ENCODE peak calls at places on chromosomes 7 and 10, in nine cellular contexts. One of them, this sample, is unnamed.

GRCh38 chr7:66267249-66267648 is 62.1 kb downstream of the TPST1 start:
- DNase-seq in neuronal stem cell: no peak
- DNase-seq in ovary: peak; percentile 78
- DNase-seq in tibial nerve: no peak
- DNase-seq in tibial artery: peak; percentile 74
- DNase-seq in psoas muscle: no peak
- DNase-seq in body of pancreas: peak; percentile 17
- DNase-seq in HFF-Myc: no peak
- DNase-seq in mammary epithelial cell: peak; percentile 74
- DNase-seq in this sample: peak; percentile 89

GRCh38 chr10:794382-794956 is 105.0 kb upstream of the DIP2C start:
- DNase-seq in HFF-Myc: no peak
- DNase-seq in neuronal stem cell: no peak
- DNase-seq in body of pancreas: no peak
- DNase-seq in tibial nerve: peak; percentile 1
- DNase-seq in mammary epithelial cell: no peak
- DNase-seq in tibial artery: peak; percentile 2
- DNase-seq in ovary: no peak
- DNase-seq in psoas muscle: no peak
- DNase-seq in this sample: no peak

GRCh38 chr10:79142064-79142491 is 73.3 kb downstream of the ZMIZ1 start:
- DNase-seq in tibial nerve: no peak
- DNase-seq in mammary epithelial cell: no peak
- DNase-seq in tibial artery: peak; percentile 79
- DNase-seq in psoas muscle: peak; percentile 63
- DNase-seq in HFF-Myc: no peak
- DNase-seq in ovary: peak; percentile 74
- DNase-seq in body of pancreas: no peak
- DNase-seq in neuronal stem cell: no peak
- DNase-seq in this sample: no peak

GRCh38 chr7:132655071-132655761 is 78.9 kb upstream of the PLXNA4 start:
- DNase-seq in mammary epithelial cell: no peak
- DNase-seq in tibial nerve: peak; percentile 22
- DNase-seq in psoas muscle: peak; percentile 33
- DNase-seq in neuronal stem cell: no peak
- DNase-seq in ovary: no peak
- DNase-seq in HFF-Myc: no peak
- DNase-seq in body of pancreas: peak; percentile 32
- DNase-seq in tibial artery: peak; percentile 57
- DNase-seq in this sample: no peak

GRCh38 chr10:17428616-17429097 is 25.7 kb downstream of the ST8SIA6 start:
- DNase-seq in tibial nerve: no peak
- DNase-seq in HFF-Myc: no peak
- DNase-seq in psoas muscle: no peak
- DNase-seq in tibial artery: no peak
- DNase-seq in ovary: no peak
- DNase-seq in neuronal stem cell: no peak
- DNase-seq in mammary epithelial cell: no peak
- DNase-seq in body of pancreas: no peak
- DNase-seq in this sample: no peak

GRCh38 chr7:107563072-107563760 is 504 bp downstream of the COG5 start:
- DNase-seq in body of pancreas: peak; percentile 77
- DNase-seq in mammary epithelial cell: no peak
- DNase-seq in psoas muscle: no peak
- DNase-seq in HFF-Myc: no peak
- DNase-seq in tibial nerve: no peak
- DNase-seq in tibial artery: peak; percentile 55
- DNase-seq in neuronal stem cell: no peak
- DNase-seq in ovary: no peak
- DNase-seq in this sample: no peak

GRCh38 chr7:56471811-56472210 is 355.6 kb upstream of the NUPR2 start:
- DNase-seq in psoas muscle: no peak
- DNase-seq in HFF-Myc: no peak
- DNase-seq in body of pancreas: no peak
- DNase-seq in mammary epithelial cell: no peak
- DNase-seq in tibial artery: no peak
- DNase-seq in ovary: no peak
- DNase-seq in neuronal stem cell: no peak
- DNase-seq in tibial nerve: no peak
- DNase-seq in this sample: no peak

GRCh38 chr7:43570688-43571365 is 12.1 kb upstream of the STK17A start:
- DNase-seq in tibial nerve: no peak
- DNase-seq in ovary: no peak
- DNase-seq in body of pancreas: no peak
- DNase-seq in tibial artery: no peak
- DNase-seq in neuronal stem cell: no peak
- DNase-seq in psoas muscle: no peak
- DNase-seq in HFF-Myc: no peak
- DNase-seq in mammary epithelial cell: peak; percentile 65
- DNase-seq in this sample: no peak

GRCh38 chr10:5963071-5963470 is 14.3 kb downstream of the IL15RA start:
- DNase-seq in psoas muscle: no peak
- DNase-seq in neuronal stem cell: no peak
- DNase-seq in ovary: no peak
- DNase-seq in tibial artery: no peak
- DNase-seq in tibial nerve: no peak
- DNase-seq in body of pancreas: no peak
- DNase-seq in mammary epithelial cell: no peak
- DNase-seq in HFF-Myc: no peak
- DNase-seq in this sample: no peak

GRCh38 chr10:115988380-115988779 is 284.6 kb downstream of the GFRA1 start:
- DNase-seq in mammary epithelial cell: no peak
- DNase-seq in psoas muscle: no peak
- DNase-seq in body of pancreas: no peak
- DNase-seq in HFF-Myc: no peak
- DNase-seq in tibial nerve: no peak
- DNase-seq in tibial artery: no peak
- DNase-seq in ovary: no peak
- DNase-seq in neuronal stem cell: no peak
- DNase-seq in this sample: no peak

GRCh38 chr7:121494531-121494930 is 98.4 kb upstream of the FAM3C start:
- DNase-seq in tibial artery: no peak
- DNase-seq in tibial nerve: no peak
- DNase-seq in neuronal stem cell: no peak
- DNase-seq in ovary: no peak
- DNase-seq in psoas muscle: no peak
- DNase-seq in mammary epithelial cell: no peak
- DNase-seq in body of pancreas: no peak
- DNase-seq in HFF-Myc: no peak
- DNase-seq in this sample: no peak

DNA sequence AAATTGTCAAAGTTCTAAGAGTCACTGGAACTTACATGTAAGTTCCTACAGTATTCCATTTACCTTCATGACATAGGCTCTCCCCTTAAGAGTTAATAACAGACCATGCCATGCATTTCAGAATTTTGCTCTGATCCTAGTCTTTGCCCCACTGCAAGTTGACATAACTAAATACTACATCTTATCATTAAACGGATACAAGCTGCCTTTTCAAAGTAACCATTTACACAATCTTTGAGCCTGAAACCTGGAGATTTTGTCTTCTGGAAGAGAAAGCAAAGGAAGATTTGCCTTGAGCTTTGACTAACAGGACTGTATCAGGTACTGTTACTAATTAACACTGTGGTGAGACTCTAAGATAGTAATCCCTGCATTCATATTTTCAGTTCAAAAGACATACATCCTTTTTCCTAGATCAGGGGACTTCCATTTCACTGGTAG is 9.3 kb upstream of the AKR1D1 start:
- DNase-seq in body of pancreas: no peak
- DNase-seq in mammary epithelial cell: no peak
- DNase-seq in tibial nerve: no peak
- DNase-seq in neuronal stem cell: no peak
- DNase-seq in HFF-Myc: no peak
- DNase-seq in psoas muscle: no peak
- DNase-seq in ovary: no peak
- DNase-seq in tibial artery: no peak
- DNase-seq in this sample: no peak
- H3K4me3 ChIP-seq in body of pancreas: no peak overlapping the region
- H3K4me3 ChIP-seq in mammary epithelial cell: no peak overlapping the region
- H3K4me3 ChIP-seq in tibial nerve: no peak overlapping the region
- H3K4me3 ChIP-seq in neuronal stem cell: no peak overlapping the region
- H3K4me3 ChIP-seq in HFF-Myc: no peak overlapping the region
- H3K4me3 ChIP-seq in psoas muscle: no peak overlapping the region
- H3K4me3 ChIP-seq in ovary: no peak overlapping the region
- H3K4me3 ChIP-seq in tibial artery: no peak overlapping the region
- H3K4me3 ChIP-seq in this sample: no peak overlapping the region

DNA sequence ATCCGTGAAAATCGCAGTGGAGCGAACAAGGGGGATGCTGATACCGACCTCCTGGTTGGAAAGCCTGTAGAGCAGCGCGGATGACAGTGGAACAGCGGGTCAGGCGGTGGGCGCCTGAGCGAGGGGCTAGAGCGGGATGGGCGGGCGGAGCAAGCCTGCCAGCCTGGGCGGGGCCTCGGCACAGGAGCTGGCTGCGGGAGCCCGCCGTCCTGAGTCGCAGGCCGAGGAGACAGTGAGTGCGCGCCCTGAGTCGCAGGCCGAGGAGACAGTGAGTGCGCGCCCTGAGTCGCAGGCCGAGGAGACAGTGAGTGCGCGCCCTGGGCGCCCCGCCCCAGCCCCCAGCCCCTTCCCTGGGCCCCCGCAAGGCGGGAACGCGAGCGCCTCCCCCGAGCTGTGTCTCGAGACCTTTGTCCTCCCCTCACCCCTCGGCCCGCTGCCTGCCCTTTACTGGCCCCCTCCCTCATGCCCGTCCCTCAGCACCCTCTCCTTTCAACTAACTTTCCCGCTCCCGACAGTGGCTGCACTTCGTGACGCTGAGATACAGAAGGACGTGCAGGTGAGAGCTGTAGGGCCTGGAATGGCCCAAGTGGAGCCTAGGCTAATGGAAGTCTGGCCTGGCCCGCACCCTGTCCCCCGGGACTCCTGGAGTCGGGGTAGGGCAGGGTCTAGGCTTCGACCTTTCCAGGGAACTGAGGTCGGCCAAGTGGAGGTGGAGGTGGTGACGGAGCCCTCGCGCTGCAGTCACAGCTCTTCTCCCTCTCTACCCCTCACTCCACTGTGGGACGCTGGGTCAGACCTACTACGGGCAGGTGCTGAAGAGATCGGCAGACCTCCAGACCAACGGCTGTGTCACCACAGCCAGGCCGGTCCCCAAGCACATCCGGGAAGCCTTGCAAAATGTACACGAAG is at the start of gene AS3MT:
- DNase-seq in body of pancreas: peak; percentile 53
- DNase-seq in ovary: peak; percentile 52
- DNase-seq in tibial nerve: no peak
- DNase-seq in HFF-Myc: no peak
- DNase-seq in neuronal stem cell: peak; percentile 63
- DNase-seq in psoas muscle: peak; percentile 31
- DNase-seq in mammary epithelial cell: no peak
- DNase-seq in tibial artery: no peak
- DNase-seq in this sample: no peak
- H3K4me3 ChIP-seq in body of pancreas: peak within 1 kb of the TSS; percentile 31
- H3K4me3 ChIP-seq in ovary: peak within 1 kb of the TSS; percentile 61
- H3K4me3 ChIP-seq in tibial nerve: peak within 1 kb of the TSS; percentile 68
- H3K4me3 ChIP-seq in HFF-Myc: peak within 1 kb of the TSS; percentile 43
- H3K4me3 ChIP-seq in neuronal stem cell: peak within 1 kb of the TSS; percentile 49
- H3K4me3 ChIP-seq in psoas muscle: peak within 1 kb of the TSS; percentile 69
- H3K4me3 ChIP-seq in mammary epithelial cell: peak within 1 kb of the TSS; percentile 33
- H3K4me3 ChIP-seq in tibial artery: peak within 1 kb of the TSS; percentile 69
- H3K4me3 ChIP-seq in this sample: peak within 1 kb of the TSS; percentile 60

GRCh38 chr7:100166966-100167911 is 1.2 kb downstream of the GAL3ST4 start:
- DNase-seq in tibial nerve: no peak
- DNase-seq in mammary epithelial cell: no peak
- DNase-seq in tibial artery: no peak
- DNase-seq in body of pancreas: no peak
- DNase-seq in psoas muscle: no peak
- DNase-seq in ovary: no peak
- DNase-seq in neuronal stem cell: no peak
- DNase-seq in HFF-Myc: no peak
- DNase-seq in this sample: no peak
- H3K4me3 ChIP-seq in tibial nerve: peak overlapping the region; percentile 57
- H3K4me3 ChIP-seq in mammary epithelial cell: no peak overlapping the region
- H3K4me3 ChIP-seq in tibial artery: peak overlapping the region; percentile 51
- H3K4me3 ChIP-seq in body of pancreas: no peak overlapping the region
- H3K4me3 ChIP-seq in psoas muscle: no peak overlapping the region
- H3K4me3 ChIP-seq in ovary: no peak overlapping the region
- H3K4me3 ChIP-seq in neuronal stem cell: no peak overlapping the region
- H3K4me3 ChIP-seq in HFF-Myc: peak overlapping the region; percentile 41
- H3K4me3 ChIP-seq in this sample: peak overlapping the region; percentile 42

GRCh38 chr10:101030492-101031127 is 319 bp downstream of the PDZD7 start:
- DNase-seq in mammary epithelial cell: no peak
- DNase-seq in ovary: no peak
- DNase-seq in tibial nerve: no peak
- DNase-seq in HFF-Myc: no peak
- DNase-seq in psoas muscle: no peak
- DNase-seq in body of pancreas: no peak
- DNase-seq in tibial artery: no peak
- DNase-seq in neuronal stem cell: no peak
- DNase-seq in this sample: no peak

GRCh38 chr10:101028446-101029244 is 2.3 kb downstream of the PDZD7 start:
- DNase-seq in psoas muscle: no peak
- DNase-seq in HFF-Myc: no peak
- DNase-seq in ovary: no peak
- DNase-seq in mammary epithelial cell: no peak
- DNase-seq in tibial nerve: no peak
- DNase-seq in tibial artery: no peak
- DNase-seq in neuronal stem cell: no peak
- DNase-seq in body of pancreas: no peak
- DNase-seq in this sample: no peak

GRCh38 chr10:101031128-101031795 is at the start of the genes PDZD7 and SFXN3:
- DNase-seq in body of pancreas: peak; percentile 98
- DNase-seq in tibial nerve: peak; percentile 94
- DNase-seq in tibial artery: peak; percentile 93
- DNase-seq in ovary: peak; percentile 98
- DNase-seq in mammary epithelial cell: peak; percentile 91
- DNase-seq in psoas muscle: peak; percentile 98
- DNase-seq in HFF-Myc: peak; percentile 72
- DNase-seq in neuronal stem cell: peak; percentile 82
- DNase-seq in this sample: peak; percentile 41

GRCh38 chr10:101031796-101032636 is 982 bp downstream of the SFXN3 start:
- DNase-seq in body of pancreas: peak; percentile 70
- DNase-seq in mammary epithelial cell: no peak
- DNase-seq in psoas muscle: peak; percentile 80
- DNase-seq in neuronal stem cell: no peak
- DNase-seq in tibial artery: peak; percentile 87
- DNase-seq in tibial nerve: peak; percentile 71
- DNase-seq in ovary: peak; percentile 76
- DNase-seq in HFF-Myc: no peak
- DNase-seq in this sample: no peak

DNA sequence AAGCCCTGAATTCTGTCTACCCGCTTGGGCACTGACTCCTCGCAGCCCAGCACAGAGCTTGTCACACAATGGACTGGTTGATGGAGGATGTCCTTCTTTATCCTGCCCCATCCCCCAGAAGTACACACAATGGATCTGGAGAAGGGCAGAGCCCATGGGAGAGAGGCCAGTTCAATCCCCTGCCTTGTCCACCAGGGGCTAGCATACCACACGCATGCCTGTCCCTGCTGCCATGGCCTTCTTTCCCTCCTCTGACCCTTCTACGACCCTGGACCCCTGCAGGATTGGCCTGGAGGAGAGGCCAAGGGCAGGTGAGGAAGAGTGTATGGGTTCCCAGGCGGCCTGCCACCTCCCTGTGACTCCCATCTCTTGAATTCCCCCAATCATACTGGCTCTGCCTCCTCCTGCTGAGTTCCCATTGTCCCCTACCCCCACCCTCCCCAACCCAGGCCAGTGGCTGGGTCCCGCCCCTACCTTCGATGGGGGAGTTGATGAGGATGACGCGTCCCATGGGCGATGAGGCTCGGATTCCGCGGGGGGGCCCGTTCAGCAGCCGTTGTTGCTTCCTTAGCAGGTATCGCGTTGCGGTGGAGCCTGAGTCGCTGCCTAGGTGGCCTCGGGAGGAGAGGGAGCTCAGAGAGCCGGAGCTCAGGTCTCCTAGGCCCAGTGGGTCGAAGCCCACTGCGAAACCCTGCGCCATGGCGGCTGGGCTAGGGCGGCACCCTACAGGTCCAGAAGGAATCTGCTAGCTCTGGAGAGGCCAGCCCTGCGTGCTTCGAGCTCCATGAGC is 1.2 kb downstream of the PDZD7 start:
- DNase-seq in psoas muscle: no peak
- DNase-seq in neuronal stem cell: no peak
- DNase-seq in mammary epithelial cell: no peak
- DNase-seq in tibial artery: no peak
- DNase-seq in ovary: no peak
- DNase-seq in HFF-Myc: no peak
- DNase-seq in tibial nerve: no peak
- DNase-seq in body of pancreas: no peak
- DNase-seq in this sample: no peak
- H3K4me3 ChIP-seq in psoas muscle: no peak overlapping the region
- H3K4me3 ChIP-seq in neuronal stem cell: no peak overlapping the region
- H3K4me3 ChIP-seq in mammary epithelial cell: no peak overlapping the region
- H3K4me3 ChIP-seq in tibial artery: no peak overlapping the region
- H3K4me3 ChIP-seq in ovary: no peak overlapping the region
- H3K4me3 ChIP-seq in HFF-Myc: no peak overlapping the region
- H3K4me3 ChIP-seq in tibial nerve: no peak overlapping the region
- H3K4me3 ChIP-seq in body of pancreas: no peak overlapping the region
- H3K4me3 ChIP-seq in this sample: no peak overlapping the region